ENCODE peak calls at places on chromosomes 2 and 18, in five cellular contexts. H is transverse colon; L is CD4-positive, alpha-beta T cell; Z is HFFc6; R is activated CD8-positive, alpha-beta T cell treated with anti-CD3 and anti-CD28 coated beads for 36 hours. X is an unnamed sample.

GRCh38 chr2:238022594-238023157 is 38.1 kb upstream of the SCLY start:
- DNase-seq in L (no peak), R (no peak), Z (no peak), H (no peak), X (no peak)

GRCh38 chr2:100632021-100632420 is 69.2 kb downstream of the PDCL3 start:
- DNase-seq in Z (no peak), L (no peak), R (no peak), H (no peak), X (no peak)

GRCh38 chr18:59787998-59788875 is 91.0 kb upstream of the CCBE1 start:
- DNase-seq in H (no peak), R (no peak), Z (peak), L (no peak), X (no peak)

GRCh38 chr2:2653221-2653620 is 322.1 kb upstream of the MYT1L start:
- DNase-seq in H (no peak), L (no peak), Z (no peak), R (no peak), X (no peak)

GRCh38 chr2:1489486-1489885 is 76.2 kb downstream of the TPO start:
- DNase-seq in R (no peak), H (no peak), Z (no peak), L (no peak), X (no peak)

GRCh38 chr18:490024-490366 is 10.5 kb downstream of the COLEC12 start:
- DNase-seq in R (no peak), H (no peak), L (no peak), Z (no peak), X (no peak)

GRCh38 chr2:15640291-15640711 is 48.6 kb downstream of the DDX1 start:
- DNase-seq in L (no peak), Z (peak), H (no peak), R (no peak), X (no peak)

GRCh38 chr2:215960825-215961224 is 52.5 kb downstream of the MREG start:
- DNase-seq in L (no peak), H (no peak), R (no peak), Z (no peak), X (no peak)

GRCh38 chr18:12247946-12248345 is 6.2 kb upstream of the CIDEA start:
- DNase-seq in R (no peak), H (no peak), L (no peak), Z (no peak), X (no peak)

GRCh38 chr2:70756126-70756525 is 11.9 kb downstream of the ADD2 start:
- DNase-seq in H (no peak), L (no peak), R (no peak), Z (no peak), X (no peak)

GRCh38 chr2:105410554-105410953 is 11.7 kb upstream of the FHL2 start:
- DNase-seq in L (no peak), R (no peak), Z (no peak), H (no peak), X (no peak)

GRCh38 chr2:235106874-235107639 is 155.2 kb downstream of the SH3BP4 start:
- DNase-seq in Z (peak), H (peak), L (no peak), R (peak), X (peak)

GRCh38 chr18:79519751-79520472 is 124.2 kb downstream of the NFATC1 start:
- DNase-seq in Z (no peak), H (no peak), L (peak), R (peak), X (no peak)

GRCh38 chr18:49784427-49785185 is 28.7 kb downstream of the ACAA2 start:
- DNase-seq in H (no peak), Z (no peak), R (no peak), L (no peak), X (no peak)
- TF ChIP-seq CTCF in H (no peak), Z (peak), R (no peak), L (no peak), X (no peak)

DNA sequence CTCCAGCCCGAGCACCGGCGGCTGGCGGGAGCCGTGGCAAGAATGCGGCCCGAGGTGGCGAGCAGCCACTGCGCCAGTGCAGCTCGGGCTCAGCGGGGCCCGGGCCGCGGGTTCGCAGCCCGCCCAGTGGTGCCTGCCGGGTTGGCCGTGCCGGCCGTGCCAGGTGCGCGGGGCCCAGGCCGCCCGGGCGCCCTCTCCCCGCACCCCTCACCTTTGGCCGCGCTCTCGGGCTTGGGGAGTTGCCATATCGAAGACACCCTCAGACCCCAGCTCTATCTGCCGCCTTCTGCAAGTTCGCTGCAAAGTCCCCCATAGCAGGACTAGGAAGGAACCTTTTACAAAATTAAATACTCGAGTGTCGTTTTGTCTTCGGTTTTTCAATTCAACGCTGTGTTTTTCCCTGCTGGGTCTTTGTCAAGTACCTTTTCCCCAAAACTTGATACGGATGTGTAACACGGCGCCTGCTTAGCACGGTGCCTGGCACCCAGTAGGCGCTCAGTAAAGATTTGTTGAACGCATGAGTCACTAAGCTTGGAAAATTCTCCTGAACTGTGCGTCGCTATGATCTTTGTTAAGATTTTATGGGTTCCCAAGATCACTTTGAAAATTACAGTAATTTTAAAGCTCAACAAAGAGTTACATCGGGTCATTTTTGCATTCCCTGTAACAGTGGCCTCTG is 657 bp downstream of the STRADB start:
- DNase-seq in L (no peak), Z (no peak), H (peak), R (no peak), X (no peak)
- TF ChIP-seq CTCF in L (no peak), Z (no peak), H (no peak), R (peak), X (no peak)

DNA sequence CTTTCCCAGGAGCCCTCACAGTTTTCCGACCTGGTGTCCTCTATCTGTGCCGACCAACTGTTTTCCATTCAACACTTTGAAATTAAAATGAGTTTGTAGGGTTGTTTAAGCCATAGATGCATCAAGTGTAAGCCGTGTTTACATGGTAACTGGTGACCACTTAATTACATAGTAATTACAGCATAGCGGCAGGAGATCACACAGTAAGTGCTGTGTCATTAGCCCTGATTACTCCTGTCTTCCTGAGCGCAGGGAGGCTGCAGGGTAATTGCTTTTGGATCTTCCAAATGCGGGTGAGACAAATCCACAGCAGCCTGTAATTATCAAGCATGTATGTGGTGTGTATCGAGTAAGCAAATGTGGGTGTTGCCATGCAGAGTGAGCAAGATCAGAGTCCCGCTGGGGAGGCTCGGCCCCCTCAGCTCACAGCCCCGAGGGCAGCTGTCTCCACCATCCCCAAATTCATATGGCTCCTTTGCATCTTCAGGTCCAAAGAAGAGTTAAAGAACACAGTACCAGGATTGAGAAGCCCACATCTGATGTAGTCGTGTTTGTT is 71.5 kb upstream of the HDAC4 start:
- DNase-seq in H (no peak), Z (no peak), R (no peak), L (no peak), X (no peak)
- TF ChIP-seq CTCF in H (no peak), Z (no peak), R (no peak), L (no peak), X (no peak)

GRCh38 chr2:196849895-196850294 is 40.7 kb upstream of the C2orf66 start:
- DNase-seq in R (no peak), Z (peak), L (no peak), H (peak), X (no peak)
- TF ChIP-seq CTCF in R (no peak), Z (peak), L (no peak), H (peak), X (no peak)

DNA sequence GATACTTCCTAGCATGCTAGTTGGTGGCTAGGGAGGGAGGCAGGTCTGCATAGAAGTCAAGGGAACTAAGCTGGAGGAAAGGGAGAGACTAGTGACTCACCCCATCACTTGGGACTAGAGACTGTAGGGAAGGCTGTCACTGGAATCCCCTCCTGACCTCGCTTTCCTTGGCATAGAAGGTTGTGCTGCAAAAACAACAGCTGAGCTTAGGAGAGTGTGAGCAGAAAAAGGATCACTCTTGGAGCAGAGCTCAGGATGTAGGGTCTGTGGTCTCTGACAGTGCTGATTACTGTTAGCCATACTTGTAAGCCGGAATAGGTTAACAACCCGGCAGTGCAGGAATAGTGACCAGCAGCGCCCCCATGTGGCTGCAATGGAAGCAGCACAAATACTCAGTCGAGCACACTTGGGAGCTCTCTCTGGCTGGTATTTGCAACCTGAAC is 66.9 kb upstream of the SMAD2 start:
- DNase-seq in Z (no peak), L (no peak), H (no peak), R (peak), X (no peak)
- TF ChIP-seq CTCF in Z (peak), L (no peak), H (no peak), R (peak), X (peak)

GRCh38 chr2:127011796-127012195 is 95.2 kb downstream of the BIN1 start:
- DNase-seq in R (no peak), L (no peak), Z (no peak), H (no peak), X (no peak)

GRCh38 chr2:127012215-127012614 is 94.7 kb downstream of the BIN1 start:
- DNase-seq in L (no peak), H (no peak), Z (no peak), R (no peak), X (no peak)

GRCh38 chr2:127012868-127013267 is 94.1 kb downstream of the BIN1 start:
- DNase-seq in H (no peak), R (no peak), L (no peak), Z (no peak), X (no peak)

GRCh38 chr2:127008265-127008664 is 98.7 kb downstream of the BIN1 start:
- DNase-seq in H (no peak), R (no peak), Z (no peak), L (no peak), X (no peak)

DNA sequence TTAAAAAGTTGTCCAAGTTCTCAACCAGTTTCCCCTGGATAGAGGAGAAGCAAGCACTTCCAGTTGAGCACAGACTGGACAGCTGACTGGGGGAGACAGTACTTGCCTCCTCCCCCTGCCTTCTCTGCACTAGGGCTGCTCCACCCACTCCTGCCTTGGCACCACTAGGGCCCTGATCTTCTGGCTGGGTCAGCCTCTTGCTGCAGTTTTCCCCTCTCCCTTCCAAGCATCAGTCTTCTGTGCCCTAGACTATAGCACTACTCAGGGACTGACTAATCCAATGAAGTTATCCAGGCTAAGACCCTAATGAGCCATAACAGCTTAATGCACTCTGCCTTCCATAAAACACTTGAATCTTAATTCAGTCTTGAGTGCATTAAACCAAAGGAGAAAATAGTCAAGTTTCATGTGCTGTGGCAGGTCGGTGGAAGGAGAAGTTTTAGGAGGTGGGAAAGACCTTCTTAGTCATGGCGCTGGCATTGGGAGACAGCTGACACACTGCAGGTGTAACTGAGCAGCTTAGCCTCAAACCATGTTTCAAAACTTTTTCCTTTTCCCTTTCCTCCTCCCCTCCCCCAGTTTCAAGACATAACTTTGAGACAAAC is 95.7 kb downstream of the BIN1 start:
- DNase-seq in H (no peak), Z (no peak), L (no peak), R (no peak), X (no peak)
- TF ChIP-seq CTCF in H (no peak), Z (no peak), L (no peak), R (no peak), X (no peak)

DNA sequence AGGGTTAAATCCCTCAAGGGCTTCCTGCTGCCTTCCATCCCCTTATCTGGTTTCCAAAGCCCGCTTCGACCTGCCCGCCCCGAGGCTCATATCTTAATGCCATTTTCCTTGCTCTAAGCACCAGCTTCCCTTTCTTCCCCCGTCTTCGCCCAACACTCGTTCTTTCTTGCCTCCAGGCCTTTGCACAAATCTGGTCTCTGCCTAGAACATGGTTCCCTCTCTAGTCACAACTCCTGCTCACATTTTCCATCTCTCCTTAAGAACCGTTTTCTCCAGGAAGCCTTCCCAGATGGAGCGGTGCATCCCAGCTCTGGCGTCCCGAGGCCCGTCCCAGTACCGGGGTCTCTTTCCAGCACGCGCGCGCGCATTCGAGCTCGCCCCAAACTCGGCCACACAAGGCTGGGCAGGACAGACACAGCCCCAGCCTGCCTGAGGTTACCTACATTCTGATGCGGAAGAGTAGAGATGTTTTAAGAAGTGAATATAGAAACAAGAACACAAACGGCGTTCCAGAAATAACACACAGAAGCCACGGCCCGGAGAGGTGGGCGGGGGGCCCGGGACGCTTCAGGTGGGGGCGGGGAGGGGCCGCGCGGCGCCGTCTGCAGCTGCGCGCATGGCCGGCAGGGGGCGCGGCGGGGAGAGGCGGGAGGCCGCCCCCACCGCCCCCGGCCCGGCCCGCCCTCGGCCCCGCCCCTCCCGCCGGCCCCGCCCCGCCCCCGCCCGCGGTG is at the start of gene DGKD:
- DNase-seq in L (peak), Z (no peak), R (peak), H (peak), X (peak)
- TF ChIP-seq CTCF in L (no peak), Z (peak), R (no peak), H (peak), X (no peak)

X was measured in mesothelial cell of epicardium.